ENCODE peak calls at places on chromosomes 5 and 9, in four cellular contexts. S is H1, N is mesendoderm, D is H9. U is an unnamed sample.

GRCh38 chr9:134936021-134936761 is 18.5 kb upstream of the FCN1 start:
- DNase-seq in S (no peak), N (peak; percentile 26), D (no peak), U (no peak)

GRCh38 chr5:65749956-65750355 is 28.0 kb downstream of the NLN start:
- DNase-seq in S (no peak), N (no peak), D (no peak), U (no peak)

GRCh38 chr9:133372144-133372543 is 3.7 kb downstream of the SURF4 start:
- DNase-seq in S (no peak), N (no peak), D (no peak), U (no peak)

GRCh38 chr9:81035601-81036000 is 653.7 kb downstream of the TLE1 start:
- DNase-seq in S (no peak), N (no peak), D (no peak), U (no peak)

GRCh38 chr9:104009853-104010252 is 84.3 kb upstream of the SMC2 start:
- DNase-seq in S (no peak), N (no peak), D (no peak), U (no peak)

GRCh38 chr9:136856541-136857141 is 4.5 kb downstream of the MAMDC4 start:
- DNase-seq in S (no peak), N (no peak), D (peak; percentile 31), U (no peak)

GRCh38 chr5:33507426-33507825 is 66.7 kb downstream of the TARS1 start:
- DNase-seq in S (no peak), N (no peak), D (no peak), U (no peak)

GRCh38 chr9:96392263-96392662 is 8.8 kb upstream of the SLC35D2 start:
- DNase-seq in S (no peak), N (no peak), D (no peak), U (no peak)

GRCh38 chr5:76225316-76225715 is 142.1 kb downstream of the SV2C start:
- DNase-seq in S (no peak), N (no peak), D (no peak), U (no peak)

GRCh38 chr9:30676642-30677041 is 1707.8 kb upstream of the ACO1 start:
- DNase-seq in S (no peak), N (no peak), D (no peak), U (no peak)

GRCh38 chr9:112248722-112249121 is 73.6 kb upstream of the SUSD1 start:
- DNase-seq in S (no peak), N (no peak), D (no peak), U (no peak)

GRCh38 chr5:94240616-94241287 is 377.7 kb downstream of the KIAA0825 start:
- DNase-seq in S (no peak), N (no peak), D (no peak), U (no peak)

GRCh38 chr5:55601209-55601618 is 66.5 kb upstream of the PLPP1 start:
- DNase-seq in S (no peak), N (peak; percentile 12), D (no peak), U (peak; percentile 15)

GRCh38 chr9:133768371-133768858 is 30.3 kb upstream of the SARDH start:
- DNase-seq in S (no peak), N (no peak), D (peak; percentile 20), U (no peak)

GRCh38 chr5:36180556-36181350 is 28.8 kb downstream of the SKP2 start:
- DNase-seq in S (no peak), N (no peak), D (no peak), U (no peak)

GRCh38 chr9:94717656-94718225 is 8.8 kb upstream of the AOPEP start:
- DNase-seq in S (no peak), N (peak; percentile 64), D (no peak), U (no peak)

GRCh38 chr5:80780024-80780423 is 125.2 kb upstream of the DHFR start:
- DNase-seq in S (no peak), N (no peak), D (no peak), U (no peak)

GRCh38 chr5:127550652-127551409 is 33.4 kb downstream of the PRRC1 start:
- DNase-seq in S (no peak), N (no peak), D (no peak), U (no peak)

GRCh38 chr5:42268630-42269029 is 154.6 kb upstream of the GHR start:
- DNase-seq in S (no peak), N (peak; percentile 40), D (no peak), U (no peak)

GRCh38 chr5:179795863-179796833 is 2.4 kb downstream of the LTC4S start:
- DNase-seq in S (no peak), N (peak; percentile 85), D (peak; percentile 79), U (no peak)

GRCh38 chr5:126339215-126339805 is 83.9 kb upstream of the GRAMD2B start:
- DNase-seq in S (no peak), N (peak; percentile 58), D (no peak), U (peak; percentile 50)

GRCh38 chr5:103808464-103809106 is 246.0 kb upstream of the NUDT12 start:
- DNase-seq in S (peak; percentile 17), N (peak; percentile 80), D (peak; percentile 51), U (peak; percentile 40)

GRCh38 chr5:132437604-132438275 is 52.8 kb downstream of the IRF1 start:
- DNase-seq in S (no peak), N (peak; percentile 94), D (peak; percentile 73), U (no peak)

GRCh38 chr9:91711755-91712591 is 238.1 kb downstream of the ROR2 start:
- DNase-seq in S (no peak), N (no peak), D (no peak), U (no peak)

GRCh38 chr9:105173306-105173705 is 71.1 kb upstream of the SLC44A1 start:
- DNase-seq in S (peak; percentile 29), N (peak; percentile 92), D (peak; percentile 74), U (no peak)

GRCh38 chr9:93005876-93006275 is 52.6 kb upstream of the SUSD3 start:
- DNase-seq in S (no peak), N (no peak), D (no peak), U (no peak)

GRCh38 chr5:59193616-59194319 is 610.9 kb downstream of the RAB3C start:
- DNase-seq in S (no peak), N (no peak), D (no peak), U (no peak)

GRCh38 chr9:91886433-91887031 is 63.5 kb downstream of the ROR2 start:
- DNase-seq in S (peak; percentile 63), N (peak; percentile 82), D (peak; percentile 55), U (peak; percentile 29)

GRCh38 chr9:5008206-5008605 is 23.1 kb downstream of the JAK2 start:
- DNase-seq in S (no peak), N (no peak), D (no peak), U (no peak)

GRCh38 chr9:124881138-124881743 is 19.3 kb downstream of the ARPC5L start:
- DNase-seq in S (no peak), N (no peak), D (no peak), U (no peak)

GRCh38 chr9:34633851-34634550 is 3.6 kb downstream of the SIGMAR1 start:
- DNase-seq in S (no peak), N (peak; percentile 80), D (peak; percentile 77), U (peak; percentile 73)

GRCh38 chr5:171418982-171419662 is at the start of gene FGF18:
- DNase-seq in S (no peak), N (peak; percentile 93), D (peak; percentile 86), U (peak; percentile 68)

GRCh38 chr5:32458799-32459400 is 14.4 kb upstream of the ZFR start:
- DNase-seq in S (no peak), N (no peak), D (no peak), U (no peak)

GRCh38 chr5:57696906-57697590 is 214.4 kb upstream of the ACTBL2 start:
- DNase-seq in S (no peak), N (no peak), D (no peak), U (no peak)

GRCh38 chr5:137743031-137743640 is 7.2 kb upstream of the KLHL3 start:
- DNase-seq in S (no peak), N (peak; percentile 89), D (peak; percentile 71), U (peak; percentile 64)

GRCh38 chr5:150263801-150264621 is 25.6 kb downstream of the CAMK2A start:
- DNase-seq in S (no peak), N (no peak), D (no peak), U (no peak)
- H3K23ac ChIP-seq in S (no peak overlapping the region), N (no peak overlapping the region), D (no peak overlapping the region), U (no peak overlapping the region)

DNA sequence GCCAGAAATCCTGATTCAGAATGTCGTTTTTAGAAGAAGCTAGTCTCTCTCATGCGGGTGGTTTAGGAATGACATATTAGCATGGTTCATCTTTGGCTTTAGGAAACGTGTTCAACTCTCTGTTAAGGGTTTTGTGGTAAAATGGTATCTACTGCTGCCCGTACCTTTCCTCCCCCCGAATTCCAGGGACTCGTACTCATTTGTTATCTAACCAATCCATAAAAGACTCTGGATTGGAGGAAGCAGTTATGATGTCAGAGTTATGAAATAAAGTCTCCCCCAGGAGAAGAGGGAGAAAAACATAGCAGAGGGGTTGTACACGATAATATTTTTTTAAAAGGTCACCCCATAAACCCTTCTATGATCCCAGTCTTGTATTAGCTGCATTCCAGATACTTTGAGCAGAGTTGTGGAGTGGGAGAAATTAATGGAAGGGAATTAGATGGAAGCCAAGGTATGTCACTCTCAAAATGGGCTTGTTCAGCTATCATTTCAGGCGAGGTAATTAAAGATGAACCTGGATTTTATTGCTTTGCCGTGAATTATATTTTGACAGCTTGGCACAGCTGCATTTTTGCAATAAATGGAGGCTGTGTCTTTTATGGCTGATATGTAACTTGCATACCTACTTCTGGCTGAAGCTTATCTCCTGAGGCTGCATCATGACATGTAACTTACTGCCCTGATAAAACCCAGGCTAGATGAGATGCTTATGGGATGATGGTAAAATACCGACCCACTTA is 31.3 kb downstream of the RAI14 start:
- DNase-seq in S (no peak), N (no peak), D (no peak), U (no peak)
- H3K23ac ChIP-seq in S (no peak overlapping the region), N (no peak overlapping the region), D (no peak overlapping the region), U (no peak overlapping the region)

GRCh38 chr5:77644443-77645157 is 6.1 kb upstream of the OTP start:
- DNase-seq in S (no peak), N (peak; percentile 58), D (peak; percentile 69), U (no peak)

GRCh38 chr5:77642915-77643653 is 4.6 kb upstream of the OTP start:
- DNase-seq in S (no peak), N (peak; percentile 54), D (peak; percentile 65), U (no peak)

GRCh38 chr5:77645995-77646639 is 7.6 kb upstream of the OTP start:
- DNase-seq in S (no peak), N (no peak), D (no peak), U (no peak)

GRCh38 chr5:77643654-77644404 is 5.3 kb upstream of the OTP start:
- DNase-seq in S (no peak), N (peak; percentile 42), D (no peak), U (no peak)

DNA sequence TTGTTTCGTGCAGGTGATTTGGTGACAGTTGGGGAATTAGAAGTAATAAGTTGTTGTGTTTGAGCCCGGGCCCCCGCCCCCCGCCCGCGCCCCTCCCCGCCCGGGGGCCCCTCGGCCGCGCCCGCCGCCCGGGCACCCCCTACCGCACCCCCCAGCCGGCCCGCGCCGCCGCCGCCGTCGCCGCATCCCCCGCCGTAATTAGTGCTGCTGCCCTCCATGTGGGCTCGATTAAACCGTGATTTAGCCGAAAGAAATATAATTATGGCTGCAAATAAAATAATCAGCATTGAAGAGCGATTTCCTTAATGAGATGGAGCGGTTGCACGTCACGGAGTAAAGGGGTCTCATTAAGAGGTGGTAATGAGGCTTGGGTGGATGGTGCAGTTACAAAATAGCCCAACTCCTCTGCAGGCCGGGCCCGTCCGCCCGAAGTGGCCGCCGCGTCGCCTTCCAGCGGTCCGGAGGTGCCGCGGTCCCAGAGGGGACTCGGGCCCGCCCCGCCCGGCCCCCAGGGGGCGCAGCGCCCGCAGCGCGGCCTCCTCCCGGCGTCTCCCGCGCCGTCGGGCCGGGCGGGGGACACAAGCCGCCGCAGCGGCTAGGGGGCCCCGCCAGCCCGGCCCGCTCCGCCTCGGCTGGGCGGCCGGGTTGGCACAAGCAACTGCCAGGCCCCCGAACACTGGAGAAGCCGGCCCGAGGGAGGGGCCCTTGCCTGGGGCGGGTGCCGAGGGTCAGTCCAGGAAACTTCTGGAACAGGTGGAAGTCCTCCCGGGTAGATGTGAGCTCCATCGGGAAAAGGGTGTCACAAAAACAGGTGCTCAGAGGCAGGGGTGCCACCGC is 6.9 kb upstream of the OTP start:
- DNase-seq in S (no peak), N (no peak), D (peak; percentile 66), U (no peak)
- H3K23ac ChIP-seq in S (no peak overlapping the region), N (no peak overlapping the region), D (no peak overlapping the region), U (no peak overlapping the region)

GRCh38 chr5:78503958-78504357 is 143.5 kb downstream of the SCAMP1 start:
- DNase-seq in S (no peak), N (no peak), D (no peak), U (no peak)
- H3K23ac ChIP-seq in S (no peak overlapping the region), N (no peak overlapping the region), D (no peak overlapping the region), U (no peak overlapping the region)

U was measured in neuronal stem cell.